ENCODE peak calls at places on chromosomes 13 and 19, in eight cellular contexts. N, M, S, H, J, Z, B and C are unnamed samples.

GRCh38 chr13:38575427-38575826 is 111.5 kb upstream of the FREM2 start:
- DNase-seq in N (no peak), M (no peak), S (no peak), H (no peak), J (no peak), Z (no peak), B (no peak), C (no peak)

GRCh38 chr13:102978168-102978567 is 88.0 kb downstream of the SLC10A2 start:
- DNase-seq in N (no peak), M (no peak), S (no peak), H (no peak), J (no peak), Z (peak), B (no peak), C (no peak)

GRCh38 chr13:98397221-98397620 is 179.7 kb downstream of the STK24 start:
- DNase-seq in N (no peak), M (no peak), S (no peak), H (no peak), J (no peak), Z (no peak), B (no peak), C (no peak)

GRCh38 chr13:26895081-26895807 is 134.7 kb upstream of the GPR12 start:
- DNase-seq in N (no peak), M (no peak), S (no peak), H (peak), J (no peak), Z (no peak), B (no peak), C (no peak)

GRCh38 chr13:66665991-66666390 is 564.1 kb downstream of the PCDH9 start:
- DNase-seq in N (peak), M (no peak), S (no peak), H (no peak), J (peak), Z (peak), B (peak), C (no peak)

GRCh38 chr19:34343751-34344150 is 21.2 kb upstream of the GPI start:
- DNase-seq in N (no peak), M (no peak), S (no peak), H (no peak), J (no peak), Z (no peak), B (no peak), C (no peak)

GRCh38 chr13:35930665-35931631 is 200.2 kb downstream of the DCLK1 start:
- DNase-seq in N (no peak), M (no peak), S (no peak), H (no peak), J (no peak), Z (no peak), B (peak), C (peak)

GRCh38 chr13:50396001-50396400 is 380.8 kb downstream of the KCNRG start:
- DNase-seq in N (no peak), M (no peak), S (no peak), H (no peak), J (no peak), Z (no peak), B (no peak), C (no peak)

GRCh38 chr19:48627211-48627864 is 8.0 kb downstream of the SPHK2 start:
- DNase-seq in N (no peak), M (no peak), S (peak), H (no peak), J (peak), Z (no peak), B (no peak), C (no peak)

GRCh38 chr13:95704510-95704909 is 27.6 kb downstream of the DNAJC3 start:
- DNase-seq in N (no peak), M (no peak), S (no peak), H (no peak), J (no peak), Z (no peak), B (peak), C (no peak)

GRCh38 chr13:75432045-75432444 is 49.9 kb downstream of the TBC1D4 start:
- DNase-seq in N (no peak), M (no peak), S (no peak), H (no peak), J (no peak), Z (no peak), B (peak), C (no peak)

GRCh38 chr13:102555914-102556553 is 40.8 kb upstream of the TPP2 start:
- DNase-seq in N (peak), M (no peak), S (no peak), H (no peak), J (no peak), Z (peak), B (peak), C (peak)

GRCh38 chr13:60226507-60226906 is 62.8 kb upstream of the DIAPH3 start:
- DNase-seq in N (peak), M (no peak), S (no peak), H (no peak), J (peak), Z (peak), B (peak), C (no peak)
- TF ChIP-seq CTCF in N (no peak), M (no peak), S (no peak), H (no peak), J (peak), Z (peak), B (no peak), C (no peak)

DNA sequence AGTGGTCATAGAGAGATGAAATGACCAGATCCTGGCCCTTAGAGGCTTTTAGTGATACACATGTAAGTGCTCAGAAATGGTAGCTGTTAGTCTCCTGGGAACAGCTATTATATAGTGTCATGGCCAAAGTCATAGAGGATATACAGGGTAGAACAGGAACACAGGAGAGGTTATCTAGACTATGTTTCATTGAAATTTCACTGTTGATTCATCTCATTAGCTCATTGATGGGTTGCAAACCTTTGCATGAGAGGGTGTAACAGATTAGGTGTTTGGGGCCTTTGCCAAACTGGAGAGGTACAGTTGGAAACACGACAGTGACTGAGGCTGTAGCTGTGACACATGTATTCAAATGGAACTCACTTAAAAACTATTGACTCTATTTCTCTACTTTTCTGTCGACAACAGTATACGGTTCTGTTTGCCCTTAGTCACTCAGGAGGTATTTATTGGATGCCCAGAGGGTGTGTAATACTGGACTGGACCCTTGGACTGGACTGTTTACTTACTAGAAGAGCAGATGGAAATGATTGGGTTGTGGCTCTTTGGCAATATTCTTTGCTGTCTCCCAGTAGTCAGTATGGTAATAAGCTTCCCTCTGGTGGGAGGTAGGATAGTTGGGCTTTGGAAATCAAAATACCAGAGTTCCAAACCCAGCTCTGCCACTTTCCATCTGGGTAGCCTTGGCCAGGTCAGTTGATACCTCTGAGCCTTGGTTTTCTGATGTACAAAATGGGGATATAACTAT is 29.8 kb downstream of the ARHGAP35 start:
- DNase-seq in N (no peak), M (no peak), S (no peak), H (no peak), J (no peak), Z (peak), B (peak), C (no peak)
- TF ChIP-seq CTCF in N (no peak), M (no peak), S (no peak), H (no peak), J (no peak), Z (peak), B (no peak), C (no peak)

GRCh38 chr19:39406656-39407393 is at the start of gene ZFP36:
- DNase-seq in N (peak), M (peak), S (peak), H (peak), J (peak), Z (peak), B (peak), C (peak)
- TF ChIP-seq CTCF in N (no peak), M (no peak), S (no peak), H (no peak), J (peak), Z (no peak), B (peak), C (no peak)

GRCh38 chr19:18109731-18110671 is 12.4 kb downstream of the MAST3 start:
- DNase-seq in N (no peak), M (no peak), S (peak), H (no peak), J (peak), Z (no peak), B (no peak), C (peak)

GRCh38 chr19:18107235-18108083 is 9.9 kb downstream of the MAST3 start:
- DNase-seq in N (no peak), M (no peak), S (no peak), H (no peak), J (no peak), Z (no peak), B (no peak), C (no peak)

GRCh38 chr19:18110833-18111232 is 13.3 kb downstream of the MAST3 start:
- DNase-seq in N (no peak), M (no peak), S (no peak), H (no peak), J (no peak), Z (no peak), B (no peak), C (no peak)

GRCh38 chr19:18109363-18109730 is 11.8 kb downstream of the MAST3 start:
- DNase-seq in N (no peak), M (no peak), S (no peak), H (no peak), J (no peak), Z (no peak), B (no peak), C (no peak)

DNA sequence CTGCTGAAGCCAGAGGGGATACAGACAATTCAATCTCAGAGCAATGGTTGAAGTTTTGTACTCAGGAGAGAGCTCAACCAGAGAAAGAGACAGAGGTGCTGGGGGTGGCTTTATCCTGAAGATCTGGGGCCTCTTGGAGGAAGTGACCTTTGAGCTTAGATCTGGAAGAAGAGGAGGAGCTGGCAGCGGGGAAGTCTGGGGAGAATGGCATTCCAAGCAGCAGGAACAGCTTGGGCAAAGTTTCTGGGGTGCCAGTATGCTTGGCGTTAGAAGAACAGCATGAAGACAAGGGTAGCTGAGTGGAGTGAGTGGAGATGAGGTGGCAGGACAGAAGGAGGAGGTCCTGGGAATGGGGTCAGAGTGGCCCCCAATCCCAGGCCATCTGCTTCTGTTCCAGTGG is 11.3 kb downstream of the MAST3 start:
- DNase-seq in N (no peak), M (no peak), S (no peak), H (no peak), J (no peak), Z (no peak), B (no peak), C (no peak)
- TF ChIP-seq CTCF in N (no peak), M (no peak), S (no peak), H (no peak), J (no peak), Z (no peak), B (no peak), C (no peak)

DNA sequence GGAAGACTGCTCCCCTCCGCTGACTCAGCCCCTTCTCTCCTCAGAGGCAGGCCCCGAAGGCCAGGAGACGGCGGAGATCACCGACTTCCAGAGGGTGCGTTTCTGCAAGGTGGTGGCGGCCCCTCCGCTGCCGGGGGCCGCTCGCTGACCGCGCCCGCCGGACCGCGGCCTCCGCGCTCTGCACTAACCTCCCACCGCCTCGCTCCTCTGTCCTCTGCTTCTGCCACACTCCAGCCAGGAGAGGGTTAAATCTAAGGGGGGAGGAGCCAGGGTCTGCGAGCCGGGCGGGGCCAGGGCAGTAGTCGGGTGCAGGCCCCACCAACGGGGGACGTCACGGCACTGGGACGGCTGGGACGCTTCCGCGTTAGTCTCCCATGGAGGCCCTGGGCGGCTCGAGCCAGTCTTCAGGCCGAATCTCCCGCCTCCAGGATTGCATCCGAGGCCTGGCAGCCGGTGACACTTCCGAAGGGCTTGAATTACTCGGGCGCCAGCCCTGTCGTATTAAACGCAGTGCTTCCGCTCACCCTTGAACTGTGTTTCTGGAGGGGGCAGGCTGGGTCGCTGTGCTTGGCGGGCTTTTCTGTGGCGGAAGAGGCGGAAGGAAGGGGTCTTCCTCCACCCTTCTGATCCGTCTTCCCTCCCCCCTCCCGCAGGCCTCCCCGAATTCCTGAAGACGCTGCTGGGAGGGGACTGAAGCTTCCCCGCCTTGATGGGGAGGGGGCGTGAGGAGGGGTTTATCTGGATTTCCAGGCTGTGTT is 1.2 kb upstream of the INAFM1 start:
- DNase-seq in N (peak), M (peak), S (peak), H (peak), J (peak), Z (peak), B (peak), C (peak)
- TF ChIP-seq CTCF in N (no peak), M (no peak), S (no peak), H (no peak), J (no peak), Z (no peak), B (no peak), C (no peak)

GRCh38 chr13:72808917-72809500 is 27.1 kb downstream of the PIBF1 start:
- DNase-seq in N (no peak), M (no peak), S (no peak), H (no peak), J (no peak), Z (no peak), B (peak), C (peak)
- TF ChIP-seq CTCF in N (peak), M (peak), S (peak), H (no peak), J (no peak), Z (peak), B (peak), C (no peak)

GRCh38 chr19:4660181-4660791 is 9.9 kb downstream of the MYDGF start:
- DNase-seq in N (peak), M (no peak), S (no peak), H (no peak), J (peak), Z (no peak), B (peak), C (no peak)
- TF ChIP-seq CTCF in N (no peak), M (no peak), S (no peak), H (no peak), J (peak), Z (peak), B (peak), C (peak)

GRCh38 chr13:20718958-20719566 is 15.6 kb downstream of the IL17D start:
- DNase-seq in N (no peak), M (no peak), S (no peak), H (no peak), J (no peak), Z (no peak), B (no peak), C (no peak)

GRCh38 chr13:20719783-20720182 is 16.3 kb downstream of the IL17D start:
- DNase-seq in N (no peak), M (no peak), S (no peak), H (no peak), J (no peak), Z (no peak), B (no peak), C (no peak)

GRCh38 chr13:20720499-20720898 is 17.0 kb downstream of the IL17D start:
- DNase-seq in N (no peak), M (no peak), S (no peak), H (no peak), J (no peak), Z (no peak), B (no peak), C (no peak)

GRCh38 chr13:20721058-20721453 is 17.6 kb downstream of the IL17D start:
- DNase-seq in N (no peak), M (no peak), S (no peak), H (no peak), J (no peak), Z (no peak), B (no peak), C (no peak)

DNA sequence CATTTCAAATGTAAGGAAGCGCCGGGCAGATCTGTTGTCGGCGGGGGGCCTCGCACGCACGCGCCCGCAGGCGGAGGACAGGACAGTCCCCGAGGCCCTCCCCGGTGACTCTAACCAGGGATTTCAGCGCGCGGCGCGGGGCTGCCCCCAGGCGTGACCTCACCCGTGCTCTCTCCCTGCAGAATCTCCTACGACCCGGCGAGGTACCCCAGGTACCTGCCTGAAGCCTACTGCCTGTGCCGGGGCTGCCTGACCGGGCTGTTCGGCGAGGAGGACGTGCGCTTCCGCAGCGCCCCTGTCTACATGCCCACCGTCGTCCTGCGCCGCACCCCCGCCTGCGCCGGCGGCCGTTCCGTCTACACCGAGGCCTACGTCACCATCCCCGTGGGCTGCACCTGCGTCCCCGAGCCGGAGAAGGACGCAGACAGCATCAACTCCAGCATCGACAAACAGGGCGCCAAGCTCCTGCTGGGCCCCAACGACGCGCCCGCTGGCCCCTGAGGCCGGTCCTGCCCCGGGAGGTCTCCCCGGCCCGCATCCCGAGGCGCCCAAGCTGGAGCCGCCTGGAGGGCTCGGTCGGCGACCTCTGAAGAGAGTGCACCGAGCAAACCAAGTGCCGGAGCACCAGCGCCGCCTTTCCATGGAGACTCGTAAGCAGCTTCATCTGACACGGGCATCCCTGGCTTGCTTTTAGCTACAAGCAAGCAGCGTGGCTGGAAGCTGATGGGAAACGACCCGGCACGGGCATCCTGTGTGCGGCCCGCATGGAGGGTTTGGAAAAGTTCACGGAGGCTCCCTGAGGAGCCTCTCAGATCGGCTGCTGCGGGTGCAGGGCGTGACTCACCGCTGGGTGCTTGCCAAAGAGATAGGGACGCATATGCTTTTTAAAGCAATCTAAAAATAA is 18.2 kb downstream of the IL17D start:
- DNase-seq in N (peak), M (no peak), S (peak), H (no peak), J (peak), Z (peak), B (no peak), C (no peak)
- TF ChIP-seq CTCF in N (no peak), M (no peak), S (no peak), H (no peak), J (no peak), Z (no peak), B (no peak), C (no peak)

DNA sequence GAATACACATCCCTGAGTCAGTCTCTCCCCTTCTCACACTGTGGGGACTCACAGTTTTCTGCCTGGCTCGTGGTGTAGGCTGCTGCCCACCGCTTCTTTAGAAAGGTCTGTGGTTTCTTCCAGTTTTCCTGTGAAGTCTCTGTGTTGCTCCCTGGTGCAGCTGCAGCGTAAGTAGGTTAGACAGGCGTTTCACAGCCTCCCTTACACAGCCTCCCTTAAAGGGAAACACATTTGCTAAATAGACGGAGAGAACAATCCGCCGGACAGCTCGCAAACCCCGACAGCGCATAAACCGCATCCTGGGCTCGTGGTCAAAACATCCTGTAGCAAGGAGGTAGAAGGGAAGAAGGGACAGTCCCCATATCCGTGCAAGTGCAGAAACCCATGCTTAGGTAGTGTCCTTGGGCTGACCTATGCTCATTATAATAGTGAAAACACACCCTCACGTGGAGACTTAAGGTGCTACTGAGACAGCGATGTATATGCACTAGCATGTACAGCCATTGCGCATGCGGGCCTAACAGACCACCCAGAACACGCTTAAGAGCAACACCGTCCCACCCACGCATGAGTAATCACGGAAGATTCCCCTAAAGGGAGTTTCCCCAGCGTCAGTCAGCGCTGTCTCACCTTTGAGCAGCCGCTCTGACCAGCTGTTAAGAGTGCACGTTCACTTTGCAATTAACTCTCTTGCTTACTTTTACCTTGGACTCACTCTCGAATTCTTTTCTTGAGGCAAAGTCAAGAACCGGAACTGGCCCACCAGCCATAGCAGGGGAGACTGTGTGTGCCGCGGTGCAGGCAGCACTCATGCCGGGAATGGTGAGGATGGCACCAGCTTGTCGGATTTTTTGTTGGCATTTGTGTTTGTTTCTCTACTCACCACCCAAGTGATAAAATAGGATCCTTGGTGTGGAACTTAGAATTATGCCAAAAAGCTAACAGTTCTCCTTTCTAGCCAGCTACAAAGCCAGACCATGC is 16.6 kb downstream of the SIGLEC8 start:
- DNase-seq in N (peak), M (no peak), S (no peak), H (peak), J (no peak), Z (no peak), B (peak), C (peak)
- TF ChIP-seq CTCF in N (no peak), M (no peak), S (no peak), H (no peak), J (no peak), Z (no peak), B (no peak), C (no peak)

DNA sequence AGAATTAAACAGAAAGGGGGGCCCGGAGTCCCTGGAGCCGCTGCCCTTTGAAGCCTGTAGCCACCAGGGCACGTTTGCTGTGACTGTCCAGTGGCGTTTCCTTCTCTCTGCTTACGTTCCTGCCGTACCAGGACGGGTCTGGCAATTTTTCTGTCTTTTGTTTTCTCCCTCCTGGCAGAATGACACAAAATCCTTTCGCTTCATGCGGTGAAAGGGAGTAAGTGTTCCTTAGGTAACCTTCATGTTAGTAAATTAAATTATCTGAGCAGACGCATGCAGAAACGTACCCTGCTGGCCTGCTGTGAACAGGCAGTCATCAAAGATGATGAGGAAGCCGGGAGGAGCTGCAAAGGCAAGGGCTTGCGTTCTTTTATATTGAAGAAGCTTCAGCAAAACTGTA is 299.3 kb upstream of the ARGLU1 start:
- DNase-seq in N (no peak), M (no peak), S (no peak), H (no peak), J (no peak), Z (no peak), B (no peak), C (no peak)
- TF ChIP-seq CTCF in N (no peak), M (no peak), S (no peak), H (no peak), J (no peak), Z (no peak), B (no peak), C (no peak)